ENCODE peak calls at places on chromosome 21, in nine cellular contexts. One of them, this sample, is unnamed.

GRCh38 chr21:45226540-45227326 is 61.0 kb downstream of the POFUT2 start:
- DNase-seq in AG09319: no peak
- DNase-seq in brain microvascular endothelial cell: no peak
- DNase-seq in NCI-H1930: no peak
- DNase-seq in cardiac fibroblast: no peak
- DNase-seq in right cardiac atrium: no peak
- DNase-seq in stimulated activated CD4-positive, alpha-beta T cell treated with anti-CD3 and anti-CD28 coated beads, Interleukin-12 subunit alpha, Interleukin-12 subunit beta, amount 100 ng/mL, for 48 hours: no peak
- DNase-seq in astrocyte: no peak
- DNase-seq in GM10248: no peak
- DNase-seq in this sample: no peak

GRCh38 chr21:41973861-41974751 is 20.3 kb upstream of the C2CD2 start:
- DNase-seq in astrocyte: no peak
- DNase-seq in right cardiac atrium: peak; percentile 47
- DNase-seq in AG09319: no peak
- DNase-seq in NCI-H1930: no peak
- DNase-seq in stimulated activated CD4-positive, alpha-beta T cell treated with anti-CD3 and anti-CD28 coated beads, Interleukin-12 subunit alpha, Interleukin-12 subunit beta, amount 100 ng/mL, for 48 hours: no peak
- DNase-seq in GM10248: peak; percentile 60
- DNase-seq in brain microvascular endothelial cell: no peak
- DNase-seq in cardiac fibroblast: no peak
- DNase-seq in this sample: peak; percentile 5

GRCh38 chr21:36337099-36337509 is 17.1 kb downstream of the MORC3 start:
- DNase-seq in AG09319: no peak
- DNase-seq in NCI-H1930: no peak
- DNase-seq in cardiac fibroblast: peak; percentile 60
- DNase-seq in astrocyte: peak; percentile 52
- DNase-seq in right cardiac atrium: no peak
- DNase-seq in stimulated activated CD4-positive, alpha-beta T cell treated with anti-CD3 and anti-CD28 coated beads, Interleukin-12 subunit alpha, Interleukin-12 subunit beta, amount 100 ng/mL, for 48 hours: no peak
- DNase-seq in brain microvascular endothelial cell: peak; percentile 50
- DNase-seq in GM10248: no peak
- DNase-seq in this sample: no peak

GRCh38 chr21:31848339-31848985 is 24.4 kb upstream of the HUNK start:
- DNase-seq in AG09319: no peak
- DNase-seq in brain microvascular endothelial cell: no peak
- DNase-seq in stimulated activated CD4-positive, alpha-beta T cell treated with anti-CD3 and anti-CD28 coated beads, Interleukin-12 subunit alpha, Interleukin-12 subunit beta, amount 100 ng/mL, for 48 hours: no peak
- DNase-seq in astrocyte: no peak
- DNase-seq in cardiac fibroblast: no peak
- DNase-seq in right cardiac atrium: no peak
- DNase-seq in GM10248: no peak
- DNase-seq in NCI-H1930: no peak
- DNase-seq in this sample: no peak

GRCh38 chr21:44084496-44085241 is 22.5 kb upstream of the PWP2 start:
- DNase-seq in AG09319: no peak
- DNase-seq in GM10248: no peak
- DNase-seq in stimulated activated CD4-positive, alpha-beta T cell treated with anti-CD3 and anti-CD28 coated beads, Interleukin-12 subunit alpha, Interleukin-12 subunit beta, amount 100 ng/mL, for 48 hours: no peak
- DNase-seq in right cardiac atrium: no peak
- DNase-seq in cardiac fibroblast: no peak
- DNase-seq in NCI-H1930: no peak
- DNase-seq in astrocyte: no peak
- DNase-seq in brain microvascular endothelial cell: no peak
- DNase-seq in this sample: no peak

GRCh38 chr21:17497345-17497744 is 15.5 kb upstream of the CXADR start:
- DNase-seq in astrocyte: peak; percentile 12
- DNase-seq in AG09319: no peak
- DNase-seq in GM10248: no peak
- DNase-seq in cardiac fibroblast: no peak
- DNase-seq in right cardiac atrium: no peak
- DNase-seq in NCI-H1930: no peak
- DNase-seq in stimulated activated CD4-positive, alpha-beta T cell treated with anti-CD3 and anti-CD28 coated beads, Interleukin-12 subunit alpha, Interleukin-12 subunit beta, amount 100 ng/mL, for 48 hours: no peak
- DNase-seq in brain microvascular endothelial cell: no peak
- DNase-seq in this sample: no peak

GRCh38 chr21:45831991-45832740 is 149.4 kb upstream of the COL6A1 start:
- DNase-seq in right cardiac atrium: no peak
- DNase-seq in astrocyte: no peak
- DNase-seq in NCI-H1930: no peak
- DNase-seq in GM10248: no peak
- DNase-seq in AG09319: no peak
- DNase-seq in brain microvascular endothelial cell: no peak
- DNase-seq in cardiac fibroblast: peak; percentile 87
- DNase-seq in stimulated activated CD4-positive, alpha-beta T cell treated with anti-CD3 and anti-CD28 coated beads, Interleukin-12 subunit alpha, Interleukin-12 subunit beta, amount 100 ng/mL, for 48 hours: no peak
- DNase-seq in this sample: no peak

GRCh38 chr21:32884062-32884461 is 112.5 kb upstream of the PAXBP1 start:
- DNase-seq in AG09319: no peak
- DNase-seq in astrocyte: no peak
- DNase-seq in cardiac fibroblast: no peak
- DNase-seq in NCI-H1930: peak; percentile 3
- DNase-seq in brain microvascular endothelial cell: no peak
- DNase-seq in right cardiac atrium: no peak
- DNase-seq in stimulated activated CD4-positive, alpha-beta T cell treated with anti-CD3 and anti-CD28 coated beads, Interleukin-12 subunit alpha, Interleukin-12 subunit beta, amount 100 ng/mL, for 48 hours: no peak
- DNase-seq in GM10248: no peak
- DNase-seq in this sample: no peak

GRCh38 chr21:29529139-29529538 is 230.4 kb downstream of the BACH1 start:
- DNase-seq in astrocyte: no peak
- DNase-seq in right cardiac atrium: no peak
- DNase-seq in stimulated activated CD4-positive, alpha-beta T cell treated with anti-CD3 and anti-CD28 coated beads, Interleukin-12 subunit alpha, Interleukin-12 subunit beta, amount 100 ng/mL, for 48 hours: no peak
- DNase-seq in cardiac fibroblast: no peak
- DNase-seq in NCI-H1930: no peak
- DNase-seq in brain microvascular endothelial cell: no peak
- DNase-seq in GM10248: no peak
- DNase-seq in AG09319: no peak
- DNase-seq in this sample: no peak

GRCh38 chr21:38428211-38428610 is 70.1 kb downstream of the ERG start:
- DNase-seq in astrocyte: no peak
- DNase-seq in NCI-H1930: no peak
- DNase-seq in AG09319: no peak
- DNase-seq in stimulated activated CD4-positive, alpha-beta T cell treated with anti-CD3 and anti-CD28 coated beads, Interleukin-12 subunit alpha, Interleukin-12 subunit beta, amount 100 ng/mL, for 48 hours: no peak
- DNase-seq in right cardiac atrium: no peak
- DNase-seq in GM10248: no peak
- DNase-seq in brain microvascular endothelial cell: no peak
- DNase-seq in cardiac fibroblast: no peak
- DNase-seq in this sample: no peak

GRCh38 chr21:42336065-42336464 is 14.7 kb downstream of the TFF2 start:
- DNase-seq in stimulated activated CD4-positive, alpha-beta T cell treated with anti-CD3 and anti-CD28 coated beads, Interleukin-12 subunit alpha, Interleukin-12 subunit beta, amount 100 ng/mL, for 48 hours: no peak
- DNase-seq in cardiac fibroblast: peak; percentile 10
- DNase-seq in brain microvascular endothelial cell: peak; percentile 2
- DNase-seq in NCI-H1930: no peak
- DNase-seq in astrocyte: no peak
- DNase-seq in right cardiac atrium: no peak
- DNase-seq in GM10248: no peak
- DNase-seq in AG09319: no peak
- DNase-seq in this sample: no peak

GRCh38 chr21:27648560-27648959 is 681.7 kb upstream of the ADAMTS5 start:
- DNase-seq in brain microvascular endothelial cell: peak; percentile 97
- DNase-seq in NCI-H1930: no peak
- DNase-seq in astrocyte: peak; percentile 67
- DNase-seq in right cardiac atrium: no peak
- DNase-seq in cardiac fibroblast: peak; percentile 79
- DNase-seq in stimulated activated CD4-positive, alpha-beta T cell treated with anti-CD3 and anti-CD28 coated beads, Interleukin-12 subunit alpha, Interleukin-12 subunit beta, amount 100 ng/mL, for 48 hours: no peak
- DNase-seq in AG09319: peak; percentile 11
- DNase-seq in GM10248: no peak
- DNase-seq in this sample: no peak

GRCh38 chr21:32382108-32382601 is 10.7 kb downstream of the URB1 start:
- DNase-seq in right cardiac atrium: no peak
- DNase-seq in cardiac fibroblast: peak; percentile 56
- DNase-seq in brain microvascular endothelial cell: no peak
- DNase-seq in AG09319: peak; percentile 54
- DNase-seq in NCI-H1930: no peak
- DNase-seq in stimulated activated CD4-positive, alpha-beta T cell treated with anti-CD3 and anti-CD28 coated beads, Interleukin-12 subunit alpha, Interleukin-12 subunit beta, amount 100 ng/mL, for 48 hours: no peak
- DNase-seq in GM10248: no peak
- DNase-seq in astrocyte: peak; percentile 89
- DNase-seq in this sample: no peak

GRCh38 chr21:33281101-33281652 is 15.0 kb downstream of the IL10RB start:
- DNase-seq in GM10248: no peak
- DNase-seq in NCI-H1930: no peak
- DNase-seq in astrocyte: no peak
- DNase-seq in brain microvascular endothelial cell: no peak
- DNase-seq in AG09319: no peak
- DNase-seq in stimulated activated CD4-positive, alpha-beta T cell treated with anti-CD3 and anti-CD28 coated beads, Interleukin-12 subunit alpha, Interleukin-12 subunit beta, amount 100 ng/mL, for 48 hours: no peak
- DNase-seq in right cardiac atrium: no peak
- DNase-seq in cardiac fibroblast: no peak
- DNase-seq in this sample: no peak

GRCh38 chr21:34609244-34609950 is 5.5 kb downstream of the RCAN1 start:
- DNase-seq in AG09319: no peak
- DNase-seq in GM10248: no peak
- DNase-seq in astrocyte: no peak
- DNase-seq in stimulated activated CD4-positive, alpha-beta T cell treated with anti-CD3 and anti-CD28 coated beads, Interleukin-12 subunit alpha, Interleukin-12 subunit beta, amount 100 ng/mL, for 48 hours: no peak
- DNase-seq in NCI-H1930: no peak
- DNase-seq in brain microvascular endothelial cell: no peak
- DNase-seq in cardiac fibroblast: no peak
- DNase-seq in right cardiac atrium: no peak
- DNase-seq in this sample: no peak

GRCh38 chr21:42311816-42312625 is 3.2 kb downstream of the TFF3 start:
- DNase-seq in NCI-H1930: no peak
- DNase-seq in AG09319: no peak
- DNase-seq in astrocyte: no peak
- DNase-seq in brain microvascular endothelial cell: no peak
- DNase-seq in stimulated activated CD4-positive, alpha-beta T cell treated with anti-CD3 and anti-CD28 coated beads, Interleukin-12 subunit alpha, Interleukin-12 subunit beta, amount 100 ng/mL, for 48 hours: no peak
- DNase-seq in GM10248: no peak
- DNase-seq in right cardiac atrium: no peak
- DNase-seq in cardiac fibroblast: no peak
- DNase-seq in this sample: no peak

GRCh38 chr21:16891821-16892220 is 621.0 kb upstream of the CXADR start:
- DNase-seq in brain microvascular endothelial cell: peak; percentile 83
- DNase-seq in right cardiac atrium: no peak
- DNase-seq in astrocyte: peak; percentile 97
- DNase-seq in NCI-H1930: no peak
- DNase-seq in cardiac fibroblast: peak; percentile 94
- DNase-seq in AG09319: peak; percentile 36
- DNase-seq in GM10248: no peak
- DNase-seq in stimulated activated CD4-positive, alpha-beta T cell treated with anti-CD3 and anti-CD28 coated beads, Interleukin-12 subunit alpha, Interleukin-12 subunit beta, amount 100 ng/mL, for 48 hours: no peak
- DNase-seq in this sample: no peak

GRCh38 chr21:32083175-32083574 is 195.7 kb downstream of the MIS18A start:
- DNase-seq in brain microvascular endothelial cell: no peak
- DNase-seq in right cardiac atrium: no peak
- DNase-seq in stimulated activated CD4-positive, alpha-beta T cell treated with anti-CD3 and anti-CD28 coated beads, Interleukin-12 subunit alpha, Interleukin-12 subunit beta, amount 100 ng/mL, for 48 hours: no peak
- DNase-seq in astrocyte: peak; percentile 2
- DNase-seq in GM10248: no peak
- DNase-seq in AG09319: no peak
- DNase-seq in cardiac fibroblast: peak; percentile 8
- DNase-seq in NCI-H1930: no peak
- DNase-seq in this sample: no peak

GRCh38 chr21:45180289-45180599 is 105.9 kb downstream of the ADARB1 start:
- DNase-seq in stimulated activated CD4-positive, alpha-beta T cell treated with anti-CD3 and anti-CD28 coated beads, Interleukin-12 subunit alpha, Interleukin-12 subunit beta, amount 100 ng/mL, for 48 hours: no peak
- DNase-seq in cardiac fibroblast: no peak
- DNase-seq in brain microvascular endothelial cell: no peak
- DNase-seq in astrocyte: no peak
- DNase-seq in right cardiac atrium: no peak
- DNase-seq in GM10248: no peak
- DNase-seq in NCI-H1930: no peak
- DNase-seq in AG09319: no peak
- DNase-seq in this sample: no peak

GRCh38 chr21:42398130-42398394 is 2.2 kb upstream of the TMPRSS3 start:
- DNase-seq in brain microvascular endothelial cell: no peak
- DNase-seq in AG09319: no peak
- DNase-seq in astrocyte: no peak
- DNase-seq in GM10248: no peak
- DNase-seq in cardiac fibroblast: no peak
- DNase-seq in stimulated activated CD4-positive, alpha-beta T cell treated with anti-CD3 and anti-CD28 coated beads, Interleukin-12 subunit alpha, Interleukin-12 subunit beta, amount 100 ng/mL, for 48 hours: no peak
- DNase-seq in right cardiac atrium: no peak
- DNase-seq in NCI-H1930: no peak
- DNase-seq in this sample: no peak

GRCh38 chr21:46340998-46341397 is 17.0 kb downstream of the PCNT start:
- DNase-seq in cardiac fibroblast: no peak
- DNase-seq in AG09319: no peak
- DNase-seq in right cardiac atrium: no peak
- DNase-seq in GM10248: no peak
- DNase-seq in NCI-H1930: no peak
- DNase-seq in stimulated activated CD4-positive, alpha-beta T cell treated with anti-CD3 and anti-CD28 coated beads, Interleukin-12 subunit alpha, Interleukin-12 subunit beta, amount 100 ng/mL, for 48 hours: no peak
- DNase-seq in astrocyte: no peak
- DNase-seq in brain microvascular endothelial cell: no peak
- DNase-seq in this sample: no peak

GRCh38 chr21:29155118-29155932 is 24.9 kb downstream of the MAP3K7CL start:
- DNase-seq in brain microvascular endothelial cell: peak; percentile 84
- DNase-seq in stimulated activated CD4-positive, alpha-beta T cell treated with anti-CD3 and anti-CD28 coated beads, Interleukin-12 subunit alpha, Interleukin-12 subunit beta, amount 100 ng/mL, for 48 hours: no peak
- DNase-seq in astrocyte: peak; percentile 94
- DNase-seq in NCI-H1930: no peak
- DNase-seq in GM10248: no peak
- DNase-seq in cardiac fibroblast: peak; percentile 93
- DNase-seq in right cardiac atrium: peak; percentile 76
- DNase-seq in AG09319: peak; percentile 70
- DNase-seq in this sample: no peak

GRCh38 chr21:35376406-35377135 is 327.5 kb upstream of the RUNX1 start:
- DNase-seq in right cardiac atrium: no peak
- DNase-seq in NCI-H1930: no peak
- DNase-seq in AG09319: no peak
- DNase-seq in astrocyte: peak; percentile 39
- DNase-seq in brain microvascular endothelial cell: no peak
- DNase-seq in GM10248: no peak
- DNase-seq in cardiac fibroblast: no peak
- DNase-seq in stimulated activated CD4-positive, alpha-beta T cell treated with anti-CD3 and anti-CD28 coated beads, Interleukin-12 subunit alpha, Interleukin-12 subunit beta, amount 100 ng/mL, for 48 hours: no peak
- DNase-seq in this sample: no peak

GRCh38 chr21:17295997-17296396 is 216.8 kb upstream of the CXADR start:
- DNase-seq in cardiac fibroblast: no peak
- DNase-seq in right cardiac atrium: no peak
- DNase-seq in NCI-H1930: no peak
- DNase-seq in brain microvascular endothelial cell: no peak
- DNase-seq in stimulated activated CD4-positive, alpha-beta T cell treated with anti-CD3 and anti-CD28 coated beads, Interleukin-12 subunit alpha, Interleukin-12 subunit beta, amount 100 ng/mL, for 48 hours: no peak
- DNase-seq in astrocyte: no peak
- DNase-seq in AG09319: no peak
- DNase-seq in GM10248: no peak
- DNase-seq in this sample: no peak

GRCh38 chr21:15797577-15798363 is 68.0 kb downstream of the USP25 start:
- DNase-seq in brain microvascular endothelial cell: no peak
- DNase-seq in stimulated activated CD4-positive, alpha-beta T cell treated with anti-CD3 and anti-CD28 coated beads, Interleukin-12 subunit alpha, Interleukin-12 subunit beta, amount 100 ng/mL, for 48 hours: no peak
- DNase-seq in astrocyte: no peak
- DNase-seq in GM10248: no peak
- DNase-seq in cardiac fibroblast: peak; percentile 5
- DNase-seq in AG09319: no peak
- DNase-seq in right cardiac atrium: no peak
- DNase-seq in NCI-H1930: no peak
- DNase-seq in this sample: no peak

GRCh38 chr21:45030637-45031218 is 43.7 kb upstream of the ADARB1 start:
- DNase-seq in brain microvascular endothelial cell: no peak
- DNase-seq in NCI-H1930: no peak
- DNase-seq in GM10248: no peak
- DNase-seq in stimulated activated CD4-positive, alpha-beta T cell treated with anti-CD3 and anti-CD28 coated beads, Interleukin-12 subunit alpha, Interleukin-12 subunit beta, amount 100 ng/mL, for 48 hours: no peak
- DNase-seq in right cardiac atrium: no peak
- DNase-seq in astrocyte: no peak
- DNase-seq in AG09319: no peak
- DNase-seq in cardiac fibroblast: peak; percentile 65
- DNase-seq in this sample: no peak

GRCh38 chr21:39972471-39972870 is 105.2 kb downstream of the PCP4 start:
- DNase-seq in brain microvascular endothelial cell: no peak
- DNase-seq in stimulated activated CD4-positive, alpha-beta T cell treated with anti-CD3 and anti-CD28 coated beads, Interleukin-12 subunit alpha, Interleukin-12 subunit beta, amount 100 ng/mL, for 48 hours: no peak
- DNase-seq in cardiac fibroblast: no peak
- DNase-seq in right cardiac atrium: no peak
- DNase-seq in GM10248: no peak
- DNase-seq in NCI-H1930: no peak
- DNase-seq in astrocyte: no peak
- DNase-seq in AG09319: no peak
- DNase-seq in this sample: no peak

GRCh38 chr21:27715131-27715530 is 748.2 kb upstream of the ADAMTS5 start:
- DNase-seq in GM10248: no peak
- DNase-seq in cardiac fibroblast: no peak
- DNase-seq in astrocyte: no peak
- DNase-seq in NCI-H1930: no peak
- DNase-seq in brain microvascular endothelial cell: no peak
- DNase-seq in stimulated activated CD4-positive, alpha-beta T cell treated with anti-CD3 and anti-CD28 coated beads, Interleukin-12 subunit alpha, Interleukin-12 subunit beta, amount 100 ng/mL, for 48 hours: no peak
- DNase-seq in right cardiac atrium: no peak
- DNase-seq in AG09319: no peak
- DNase-seq in this sample: no peak

GRCh38 chr21:27258756-27259429 is 292.0 kb upstream of the ADAMTS5 start:
- DNase-seq in AG09319: no peak
- DNase-seq in right cardiac atrium: no peak
- DNase-seq in stimulated activated CD4-positive, alpha-beta T cell treated with anti-CD3 and anti-CD28 coated beads, Interleukin-12 subunit alpha, Interleukin-12 subunit beta, amount 100 ng/mL, for 48 hours: no peak
- DNase-seq in cardiac fibroblast: no peak
- DNase-seq in astrocyte: no peak
- DNase-seq in NCI-H1930: no peak
- DNase-seq in brain microvascular endothelial cell: no peak
- DNase-seq in GM10248: no peak
- DNase-seq in this sample: no peak

GRCh38 chr21:33261635-33262034 is 4.5 kb upstream of the IL10RB start:
- DNase-seq in astrocyte: peak; percentile 52
- DNase-seq in cardiac fibroblast: peak; percentile 13
- DNase-seq in brain microvascular endothelial cell: peak; percentile 62
- DNase-seq in stimulated activated CD4-positive, alpha-beta T cell treated with anti-CD3 and anti-CD28 coated beads, Interleukin-12 subunit alpha, Interleukin-12 subunit beta, amount 100 ng/mL, for 48 hours: no peak
- DNase-seq in AG09319: no peak
- DNase-seq in GM10248: no peak
- DNase-seq in right cardiac atrium: no peak
- DNase-seq in NCI-H1930: no peak
- DNase-seq in this sample: no peak

GRCh38 chr21:39681845-39682244 is 63.1 kb upstream of the IGSF5 start:
- DNase-seq in astrocyte: peak; percentile 92
- DNase-seq in NCI-H1930: no peak
- DNase-seq in cardiac fibroblast: no peak
- DNase-seq in AG09319: peak; percentile 20
- DNase-seq in right cardiac atrium: no peak
- DNase-seq in brain microvascular endothelial cell: peak; percentile 50
- DNase-seq in stimulated activated CD4-positive, alpha-beta T cell treated with anti-CD3 and anti-CD28 coated beads, Interleukin-12 subunit alpha, Interleukin-12 subunit beta, amount 100 ng/mL, for 48 hours: no peak
- DNase-seq in GM10248: no peak
- DNase-seq in this sample: no peak

This sample was measured in activated CD4-positive, alpha-beta T cell treated with anti-CD3 and anti-CD28 coated beads for 1 hour.